ENCODE peak calls at places on chromosomes 11 and 22, in six cellular contexts. B is K562, G is GM23338, I is HepG2, U is GM12878, Y is H1. N is an unnamed sample.

GRCh38 chr11:23181022-23181807 is 320.9 kb upstream of the CCDC179 start:
- DNase-seq in B (no peak), G (no peak), I (no peak), U (no peak), Y (no peak), N (no peak)

GRCh38 chr11:65652511-65653228 is 10.0 kb downstream of the RELA start:
- DNase-seq in B (peak; percentile 97), G (peak; percentile 93), I (peak; percentile 86), U (peak; percentile 80), Y (peak; percentile 93), N (peak; percentile 90)

GRCh38 chr22:30561402-30562154 is 12.9 kb downstream of the GAL3ST1 start:
- DNase-seq in B (no peak), G (peak; percentile 73), I (no peak), U (no peak), Y (no peak), N (peak; percentile 45)

GRCh38 chr22:22210375-22210774 is 34.2 kb upstream of the VPREB1 start:
- DNase-seq in B (no peak), G (no peak), I (no peak), U (no peak), Y (no peak), N (no peak)

GRCh38 chr22:38802671-38803121 is 8.8 kb upstream of the DNAL4 start:
- DNase-seq in B (no peak), G (peak; percentile 70), I (peak; percentile 53), U (no peak), Y (peak; percentile 52), N (no peak)

GRCh38 chr11:84720706-84721402 is 906.3 kb downstream of the DLG2 start:
- DNase-seq in B (no peak), G (peak; percentile 63), I (no peak), U (no peak), Y (peak; percentile 77), N (peak; percentile 38)

GRCh38 chr22:22721681-22722309 is 77.4 kb downstream of the GGTLC2 start:
- DNase-seq in B (no peak), G (no peak), I (no peak), U (peak; percentile 55), Y (no peak), N (no peak)

GRCh38 chr11:67364783-67365525 is 8.4 kb downstream of the CLCF1 start:
- DNase-seq in B (no peak), G (no peak), I (no peak), U (no peak), Y (no peak), N (no peak)

GRCh38 chr11:11146830-11147229 is 206.2 kb downstream of the CSNK2A3 start:
- DNase-seq in B (no peak), G (no peak), I (no peak), U (no peak), Y (no peak), N (no peak)

GRCh38 chr11:2914475-2915195 is 14.6 kb downstream of the PHLDA2 start:
- DNase-seq in B (no peak), G (no peak), I (no peak), U (no peak), Y (no peak), N (no peak)

GRCh38 chr11:67665537-67666302 is 8.7 kb downstream of the ALDH3B2 start:
- DNase-seq in B (peak; percentile 53), G (no peak), I (no peak), U (no peak), Y (no peak), N (no peak)

GRCh38 chr11:94525933-94526332 is 13.7 kb downstream of the C11orf97 start:
- DNase-seq in B (no peak), G (peak; percentile 14), I (no peak), U (no peak), Y (no peak), N (no peak)

GRCh38 chr11:72105888-72106287 is at the start of gene TOMT:
- DNase-seq in B (no peak), G (no peak), I (no peak), U (no peak), Y (no peak), N (no peak)

GRCh38 chr11:126194121-126194543 is 17.3 kb downstream of the RPUSD4 start:
- DNase-seq in B (peak; percentile 52), G (peak; percentile 56), I (peak; percentile 44), U (no peak), Y (peak; percentile 62), N (peak; percentile 35)

GRCh38 chr11:1829039-1829820 is 5.6 kb upstream of the SYT8 start:
- DNase-seq in B (no peak), G (no peak), I (no peak), U (no peak), Y (no peak), N (no peak)

GRCh38 chr11:282171-282570 is 4.0 kb downstream of the NLRP6 start:
- DNase-seq in B (no peak), G (no peak), I (no peak), U (no peak), Y (peak; percentile 41), N (no peak)

GRCh38 chr11:64255135-64256128 is 4.1 kb downstream of the PLCB3 start:
- DNase-seq in B (no peak), G (no peak), I (no peak), U (no peak), Y (no peak), N (no peak)

GRCh38 chr11:44973634-44974401 is 23.1 kb upstream of the TP53I11 start:
- DNase-seq in B (no peak), G (peak; percentile 41), I (no peak), U (no peak), Y (no peak), N (no peak)

GRCh38 chr11:111631034-111631665 is 28.9 kb downstream of the SIK2 start:
- DNase-seq in B (no peak), G (no peak), I (peak; percentile 64), U (no peak), Y (no peak), N (no peak)

GRCh38 chr22:29136715-29137700 is 64.2 kb downstream of the KREMEN1 start:
- DNase-seq in B (no peak), G (no peak), I (no peak), U (no peak), Y (no peak), N (no peak)

GRCh38 chr11:46977038-46977818 is 40.7 kb downstream of the CSTPP1 start:
- DNase-seq in B (no peak), G (peak; percentile 65), I (peak; percentile 81), U (no peak), Y (no peak), N (peak; percentile 33)

GRCh38 chr11:545171-545570 is 7.8 kb downstream of the LRRC56 start:
- DNase-seq in B (no peak), G (no peak), I (no peak), U (no peak), Y (no peak), N (no peak)

GRCh38 chr11:88103337-88104206 is 71.7 kb downstream of the RAB38 start:
- DNase-seq in B (peak; percentile 35), G (peak; percentile 97), I (peak; percentile 52), U (peak; percentile 53), Y (peak; percentile 65), N (peak; percentile 74)

GRCh38 chr11:8204596-8204995 is 35.8 kb upstream of the RIC3 start:
- DNase-seq in B (no peak), G (no peak), I (no peak), U (no peak), Y (peak; percentile 33), N (no peak)

GRCh38 chr11:76678316-76678715 is 7.8 kb upstream of the LRRC32 start:
- DNase-seq in B (no peak), G (no peak), I (no peak), U (no peak), Y (no peak), N (no peak)

GRCh38 chr11:24861440-24861839 is 364.6 kb downstream of the LUZP2 start:
- DNase-seq in B (no peak), G (peak; percentile 7), I (no peak), U (no peak), Y (no peak), N (no peak)

GRCh38 chr11:490930-491260 is 16.1 kb downstream of the RNH1 start:
- DNase-seq in B (no peak), G (no peak), I (no peak), U (no peak), Y (no peak), N (no peak)

GRCh38 chr11:67372993-67373915 is at the start of gene CLCF1:
- DNase-seq in B (peak; percentile 89), G (peak; percentile 83), I (no peak), U (no peak), Y (peak; percentile 75), N (peak; percentile 68)

GRCh38 chr22:43749473-43749872 is 62.6 kb downstream of the EFCAB6 start:
- DNase-seq in B (no peak), G (peak; percentile 41), I (no peak), U (no peak), Y (no peak), N (peak; percentile 52)

GRCh38 chr11:19117760-19118097 is 761 bp downstream of the ZDHHC13 start:
- DNase-seq in B (no peak), G (no peak), I (no peak), U (no peak), Y (no peak), N (no peak)
- TF ChIP-seq CREB1 in B (no peak), G (no peak), I (no peak), U (no peak), Y (no peak), N (no peak)

GRCh38 chr11:14969922-14970323 is 2.2 kb downstream of the CALCA start:
- DNase-seq in B (peak; percentile 37), G (peak; percentile 86), I (peak; percentile 28), U (no peak), Y (peak; percentile 95), N (peak; percentile 94)
- TF ChIP-seq CREB1 in B (no peak), G (no peak), I (no peak), U (no peak), Y (no peak), N (no peak)

DNA sequence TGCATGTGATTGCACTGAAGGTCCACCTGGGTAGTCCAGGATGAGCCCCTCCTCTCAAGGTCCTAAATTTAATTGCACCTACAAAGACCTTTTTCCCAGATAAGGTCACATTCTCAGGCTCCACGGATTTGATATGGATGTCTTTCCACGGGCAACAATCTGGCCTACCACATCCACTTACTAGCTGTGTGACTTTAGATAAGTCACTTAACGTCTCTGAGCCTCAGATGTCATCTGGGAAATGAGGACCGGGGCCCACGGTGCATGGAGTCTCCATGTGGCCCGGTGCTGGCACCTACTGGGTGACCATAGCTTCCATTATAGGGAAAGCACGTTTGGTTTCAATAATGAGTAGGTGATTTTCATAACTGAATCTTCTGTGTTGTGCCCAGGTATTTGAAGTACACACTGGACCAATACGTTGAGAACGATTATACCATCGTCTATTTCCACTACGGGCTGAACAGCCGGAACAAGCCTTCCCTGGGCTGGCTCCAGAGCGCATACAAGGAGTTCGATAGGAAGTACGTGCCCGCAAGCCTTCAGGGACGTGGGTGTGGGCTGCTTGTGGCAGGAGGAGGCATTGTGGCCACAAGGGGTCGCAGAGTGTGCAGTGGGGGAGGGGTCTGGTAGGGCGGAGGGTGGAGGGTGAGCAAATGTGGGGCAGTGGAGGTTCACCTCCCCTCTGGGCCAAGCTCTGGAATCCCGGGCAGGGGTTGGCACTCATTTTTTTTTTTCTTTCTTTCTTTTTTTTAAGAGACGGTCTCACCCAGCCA is 55.7 kb downstream of the ARHGAP8 start:
- DNase-seq in B (peak; percentile 69), G (peak; percentile 78), I (peak; percentile 15), U (no peak), Y (peak; percentile 80), N (peak; percentile 73)
- TF ChIP-seq CREB1 in B (no peak), G (no peak), I (no peak), U (no peak), Y (no peak), N (no peak)

DNA sequence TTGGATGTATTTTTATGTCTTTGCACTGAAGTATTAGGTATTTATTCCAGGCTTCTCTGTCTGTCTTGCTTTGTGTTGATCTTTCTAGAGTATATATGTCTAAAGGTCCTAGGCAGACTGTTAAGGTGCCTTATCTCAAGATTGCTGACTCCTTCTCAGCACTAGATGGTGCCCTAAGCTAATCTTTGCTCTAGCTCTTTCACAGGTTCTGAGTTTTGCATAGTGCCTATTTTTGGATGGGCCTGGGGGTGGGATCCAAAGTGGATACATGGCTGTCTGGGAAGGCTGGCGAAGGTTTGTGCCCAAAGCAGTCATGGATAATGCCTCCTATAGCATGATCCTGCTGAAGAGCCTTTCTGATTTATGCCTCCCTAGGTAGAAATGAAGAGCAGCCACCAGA is 154.9 kb downstream of the TRPC6 start:
- DNase-seq in B (no peak), G (peak; percentile 74), I (peak; percentile 7), U (no peak), Y (no peak), N (no peak)
- TF ChIP-seq CREB1 in B (no peak), G (no peak), I (no peak), U (no peak), Y (no peak), N (no peak)